ENCODE peak calls at places on chromosomes 6 and 20, in nine cellular contexts. W is stomach; P is mesothelial cell of epicardium; V is hypothalamus; A is NCI-H226; B is C1 segment of cervical spinal cord; Y is NCI-H774; C is fibroblast of lung; T is CD8-positive, alpha-beta memory T cell. I is an unnamed sample.

GRCh38 chr20:24773751-24774201 is 175.3 kb upstream of the CST7 start:
- DNase-seq in W (peak; percentile 4), P (no peak), V (no peak), A (peak; percentile 58), B (no peak), Y (no peak), C (peak; percentile 66), T (no peak), I (no peak)

GRCh38 chr6:106553440-106553839 is 75.9 kb downstream of the RTN4IP1 start:
- DNase-seq in W (no peak), P (no peak), V (no peak), A (no peak), B (no peak), Y (no peak), C (no peak), T (no peak), I (no peak)

GRCh38 chr6:154561750-154562149 is 51.3 kb upstream of the CNKSR3 start:
- DNase-seq in W (no peak), P (no peak), V (no peak), A (no peak), B (no peak), Y (no peak), C (no peak), T (no peak), I (no peak)

GRCh38 chr6:17493286-17493685 is 99.9 kb downstream of the CAP2 start:
- DNase-seq in W (no peak), P (no peak), V (no peak), A (peak; percentile 60), B (no peak), Y (no peak), C (peak; percentile 72), T (no peak), I (no peak)

GRCh38 chr20:31607640-31608255 is 2.7 kb downstream of the ID1 start:
- DNase-seq in W (no peak), P (no peak), V (no peak), A (peak; percentile 45), B (no peak), Y (no peak), C (peak; percentile 45), T (no peak), I (no peak)

GRCh38 chr20:19095762-19096161 is 116.7 kb upstream of the SLC24A3 start:
- DNase-seq in W (no peak), P (no peak), V (no peak), A (no peak), B (no peak), Y (no peak), C (no peak), T (no peak), I (no peak)

GRCh38 chr20:25864986-25865714 is 168.5 kb upstream of the ZNF337 start:
- DNase-seq in W (no peak), P (no peak), V (no peak), A (no peak), B (no peak), Y (no peak), C (no peak), T (no peak), I (no peak)

GRCh38 chr20:9503530-9504251 is 10.7 kb upstream of the LAMP5 start:
- DNase-seq in W (no peak), P (no peak), V (no peak), A (no peak), B (no peak), Y (no peak), C (peak; percentile 63), T (no peak), I (no peak)